ENCODE peak calls at places on chromosome 22, in six cellular contexts. Q, I, R, P, J and A are unnamed samples.

GRCh38 chr22:25777870-25778269 is 35.9 kb downstream of the MYO18B start:
- DNase-seq in Q (no peak), I (peak), R (no peak), P (peak), J (no peak), A (no peak)

GRCh38 chr22:19041403-19042074 is 80.7 kb downstream of the DGCR2 start:
- DNase-seq in Q (no peak), I (no peak), R (no peak), P (no peak), J (no peak), A (no peak)

GRCh38 chr22:19639610-19640135 is 74.6 kb upstream of the SEPTIN5 start:
- DNase-seq in Q (no peak), I (no peak), R (no peak), P (no peak), J (no peak), A (no peak)

GRCh38 chr22:46738961-46739870 is 1.2 kb upstream of the CERK start:
- DNase-seq in Q (peak), I (peak), R (no peak), P (peak), J (peak), A (no peak)

GRCh38 chr22:36467946-36468345 is 13.5 kb downstream of the TXN2 start:
- DNase-seq in Q (no peak), I (no peak), R (no peak), P (no peak), J (no peak), A (peak)

GRCh38 chr22:44341431-44342346 is 28.9 kb upstream of the SHISAL1 start:
- DNase-seq in Q (peak), I (no peak), R (no peak), P (no peak), J (no peak), A (no peak)

GRCh38 chr22:44726439-44726838 is 24.4 kb downstream of the PRR5 start:
- DNase-seq in Q (no peak), I (no peak), R (no peak), P (no peak), J (no peak), A (no peak)

GRCh38 chr22:48494256-48494967 is 1333.3 kb downstream of the BRD1 start:
- DNase-seq in Q (no peak), I (no peak), R (no peak), P (no peak), J (no peak), A (no peak)

GRCh38 chr22:42310301-42310981 is 40.0 kb upstream of the TCF20 start:
- DNase-seq in Q (no peak), I (no peak), R (no peak), P (no peak), J (no peak), A (no peak)

GRCh38 chr22:36293606-36294292 is 40.8 kb downstream of the APOL1 start:
- DNase-seq in Q (no peak), I (no peak), R (no peak), P (no peak), J (no peak), A (no peak)

GRCh38 chr22:47420211-47420610 is 657.8 kb downstream of the TBC1D22A start:
- DNase-seq in Q (no peak), I (no peak), R (no peak), P (no peak), J (no peak), A (no peak)

GRCh38 chr22:44587004-44587793 is 89.2 kb upstream of the RTL6 start:
- DNase-seq in Q (no peak), I (no peak), R (no peak), P (no peak), J (peak), A (no peak)

GRCh38 chr22:42732071-42732470 is 11.4 kb upstream of the A4GALT start:
- DNase-seq in Q (no peak), I (no peak), R (no peak), P (no peak), J (no peak), A (no peak)

GRCh38 chr22:46060292-46061123 is 83.5 kb upstream of the WNT7B start:
- DNase-seq in Q (no peak), I (no peak), R (no peak), P (no peak), J (no peak), A (no peak)

GRCh38 chr22:44362249-44363040 is 49.7 kb upstream of the SHISAL1 start:
- DNase-seq in Q (peak), I (no peak), R (no peak), P (no peak), J (no peak), A (no peak)

GRCh38 chr22:31248965-31249940 is 37.2 kb downstream of the LIMK2 start:
- DNase-seq in Q (peak), I (no peak), R (no peak), P (no peak), J (no peak), A (no peak)

GRCh38 chr22:31083923-31084810 is 3.0 kb downstream of the SMTN start:
- DNase-seq in Q (no peak), I (peak), R (peak), P (peak), J (no peak), A (no peak)

GRCh38 chr22:46612341-46612903 is 7.8 kb upstream of the GRAMD4 start:
- DNase-seq in Q (no peak), I (peak), R (no peak), P (no peak), J (no peak), A (no peak)

GRCh38 chr22:31148516-31148915 is 8.2 kb upstream of the PLA2G3 start:
- DNase-seq in Q (no peak), I (no peak), R (no peak), P (no peak), J (no peak), A (peak)

GRCh38 chr22:46070215-46070721 is 80.1 kb upstream of the PPARA start:
- DNase-seq in Q (peak), I (peak), R (no peak), P (peak), J (no peak), A (no peak)

GRCh38 chr22:50053861-50054260 is 4.2 kb downstream of the TTLL8 start:
- DNase-seq in Q (no peak), I (peak), R (no peak), P (no peak), J (no peak), A (no peak)

GRCh38 chr22:29703595-29704195 is 16.1 kb upstream of the CABP7 start:
- DNase-seq in Q (no peak), I (no peak), R (no peak), P (no peak), J (no peak), A (no peak)

GRCh38 chr22:29704528-29705285 is 15.1 kb upstream of the CABP7 start:
- DNase-seq in Q (no peak), I (peak), R (no peak), P (peak), J (no peak), A (no peak)

GRCh38 chr22:29700949-29701927 is 18.6 kb upstream of the CABP7 start:
- DNase-seq in Q (no peak), I (peak), R (no peak), P (peak), J (peak), A (no peak)

GRCh38 chr22:29702025-29702930 is 17.5 kb upstream of the CABP7 start:
- DNase-seq in Q (no peak), I (peak), R (no peak), P (peak), J (no peak), A (no peak)

DNA sequence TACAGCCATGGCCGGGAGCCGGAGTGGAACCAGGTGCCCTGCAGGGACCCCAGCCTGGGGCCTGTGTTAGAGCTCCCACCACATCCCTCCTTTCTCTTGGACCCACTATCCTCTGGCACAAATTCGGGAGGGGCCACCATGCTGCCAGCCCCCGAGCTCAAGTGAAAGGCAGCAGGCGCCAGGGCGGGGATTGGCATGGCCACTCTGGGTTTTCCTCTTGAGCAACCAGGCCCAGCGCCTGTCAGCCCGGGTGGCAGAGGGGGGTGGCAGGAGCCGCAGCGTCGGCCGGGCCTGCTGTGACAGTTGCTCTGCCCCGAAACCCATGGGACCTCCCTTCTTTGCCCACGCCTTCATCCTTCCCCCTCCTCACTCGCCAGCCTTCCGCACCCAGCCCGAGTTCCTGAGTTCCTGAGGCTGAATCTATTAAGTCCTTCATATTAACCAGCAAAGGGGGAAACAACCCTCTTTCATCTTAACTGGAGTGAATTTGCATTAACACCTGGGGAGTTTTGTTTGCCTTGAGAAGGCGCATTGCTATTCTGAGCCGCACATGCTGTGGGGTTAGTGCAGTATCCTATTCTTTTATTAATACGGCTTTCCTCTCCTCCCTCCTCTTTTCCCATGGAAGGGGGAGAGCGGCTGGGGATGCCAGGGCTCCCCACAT is 16.7 kb upstream of the CABP7 start:
- DNase-seq in Q (no peak), I (peak), R (no peak), P (no peak), J (no peak), A (no peak)
- H3K4me3 ChIP-seq in Q (no peak), I (peak), R (no peak), P (no peak), J (no peak), A (no peak)

DNA sequence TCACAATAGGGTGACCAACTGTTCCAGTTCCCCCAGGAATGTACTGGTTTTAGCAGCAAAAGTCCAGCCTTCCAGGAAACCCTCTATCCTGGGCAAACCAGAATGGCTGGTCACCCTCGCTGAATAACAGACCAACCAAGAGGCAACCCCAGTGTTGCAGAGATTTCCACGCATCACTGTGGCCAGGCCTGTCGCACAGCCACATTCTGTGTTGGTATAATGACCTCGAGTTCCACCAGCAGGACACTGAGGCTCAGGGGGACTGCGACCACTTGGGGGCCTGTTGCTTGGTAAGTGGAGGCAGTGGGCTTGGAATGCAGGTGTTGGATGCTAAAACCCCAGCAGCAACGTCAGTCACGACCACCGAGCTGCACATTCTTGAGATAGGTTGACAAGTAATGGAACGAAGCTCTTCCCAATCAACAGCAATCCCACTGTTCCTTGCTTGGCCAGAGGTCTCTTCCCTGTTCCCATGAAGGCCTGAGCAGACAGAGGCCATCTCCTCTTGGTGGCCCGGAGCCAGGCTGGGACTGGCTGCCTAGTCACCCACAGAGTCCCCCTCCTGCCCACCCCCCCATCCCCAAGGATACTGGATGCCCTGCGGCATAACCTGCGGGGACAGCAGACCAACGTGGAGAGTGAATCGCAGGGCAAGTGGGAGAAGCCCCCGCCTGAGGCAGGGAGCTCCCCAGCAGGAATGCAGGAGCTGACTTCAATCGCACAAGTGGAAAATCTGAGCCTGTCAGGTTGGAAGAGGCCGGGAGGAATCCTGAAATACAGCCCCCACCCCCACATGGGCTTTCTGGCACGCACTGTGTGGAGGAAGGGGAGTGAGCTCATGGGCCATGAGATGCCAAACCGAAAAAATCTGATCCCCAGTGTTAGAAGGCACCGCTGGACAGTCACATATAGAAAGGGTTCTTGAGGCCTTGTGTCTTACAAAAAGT is 43.4 kb upstream of the MN1 start:
- DNase-seq in Q (no peak), I (no peak), R (peak), P (no peak), J (no peak), A (no peak)
- H3K4me3 ChIP-seq in Q (no peak), I (no peak), R (no peak), P (no peak), J (no peak), A (no peak)

GRCh38 chr22:17093081-17093480 is 8.3 kb downstream of the IL17RA start:
- DNase-seq in Q (no peak), I (no peak), R (no peak), P (no peak), J (no peak), A (no peak)

GRCh38 chr22:17097062-17097461 is 12.3 kb downstream of the IL17RA start:
- DNase-seq in Q (no peak), I (no peak), R (no peak), P (no peak), J (no peak), A (no peak)

GRCh38 chr22:17096095-17096494 is 11.3 kb downstream of the IL17RA start:
- DNase-seq in Q (no peak), I (no peak), R (no peak), P (no peak), J (no peak), A (no peak)

GRCh38 chr22:17097701-17098100 is 12.9 kb downstream of the IL17RA start:
- DNase-seq in Q (no peak), I (no peak), R (no peak), P (no peak), J (no peak), A (no peak)

DNA sequence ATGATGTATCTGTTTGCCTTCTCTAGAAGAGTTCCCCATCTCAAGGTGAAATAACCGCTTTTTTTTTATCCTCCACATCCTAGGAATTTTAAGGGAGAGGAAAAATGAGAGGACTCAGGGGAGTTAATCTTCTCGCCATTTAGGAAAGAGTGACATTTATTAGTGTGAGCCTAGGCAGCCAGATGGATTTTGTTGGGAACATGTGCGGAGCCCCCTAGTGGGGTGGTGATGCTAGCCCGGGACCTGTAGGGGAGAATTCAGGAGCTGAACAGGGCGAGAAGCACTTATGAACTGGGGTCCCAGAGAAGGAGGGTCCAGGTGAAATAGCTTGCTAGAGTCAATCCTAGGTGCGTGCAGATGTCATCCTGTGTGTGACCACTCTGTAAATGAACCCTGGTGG is 10.7 kb downstream of the IL17RA start:
- DNase-seq in Q (no peak), I (no peak), R (no peak), P (no peak), J (no peak), A (no peak)
- H3K4me3 ChIP-seq in Q (no peak), I (no peak), R (no peak), P (no peak), J (no peak), A (no peak)

DNA sequence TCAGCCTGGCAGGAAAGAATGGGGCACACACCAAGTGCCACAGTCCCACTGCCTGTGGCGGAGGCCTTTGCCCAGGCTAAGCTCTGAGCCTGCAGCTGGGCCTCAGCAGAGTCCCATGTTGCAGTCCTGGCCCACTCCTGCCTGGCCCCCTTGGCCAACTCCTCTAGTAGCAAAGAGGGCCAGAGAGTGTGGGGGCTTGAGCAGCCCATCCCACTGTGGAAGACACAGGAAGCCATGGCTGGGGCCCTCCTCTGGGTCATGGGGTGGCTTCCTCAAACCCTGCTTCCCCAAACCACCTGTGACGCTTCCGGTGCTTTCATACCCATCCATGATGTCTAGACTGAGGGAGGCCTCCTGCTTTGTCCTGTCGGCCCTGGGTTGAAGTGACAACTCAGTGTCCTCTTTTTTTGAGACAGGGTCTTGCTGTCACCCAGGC is 5.8 kb downstream of the RPS19BP1 start:
- DNase-seq in Q (no peak), I (peak), R (no peak), P (no peak), J (no peak), A (no peak)
- H3K4me3 ChIP-seq in Q (no peak), I (peak), R (no peak), P (no peak), J (no peak), A (no peak)

DNA sequence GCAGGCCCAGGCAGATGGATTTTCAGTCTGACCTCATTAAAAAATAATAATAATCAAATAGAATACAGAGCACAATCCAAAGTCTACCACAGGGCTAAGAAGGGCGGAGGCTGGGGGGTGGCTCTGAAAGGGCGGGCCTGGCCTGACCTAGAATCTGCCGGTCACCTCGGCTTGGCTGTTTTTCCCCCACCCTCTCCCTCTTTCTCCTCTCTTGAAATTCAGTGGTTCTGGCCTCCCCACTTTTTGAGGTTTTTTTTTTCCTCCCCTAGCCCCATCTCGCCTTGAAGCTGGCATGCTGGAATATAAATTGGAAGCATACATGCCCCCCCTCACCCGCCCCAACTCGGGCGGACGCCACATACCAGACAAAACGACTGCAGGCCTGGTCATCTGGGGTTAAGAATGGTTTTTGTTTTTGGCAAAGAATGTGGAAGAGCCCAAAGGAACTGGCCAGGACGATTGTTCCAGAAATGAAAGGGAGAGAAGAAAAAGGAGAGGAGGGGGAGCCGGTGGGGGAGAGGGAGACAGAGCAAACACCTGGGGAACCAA is 25.1 kb downstream of the MN1 start:
- DNase-seq in Q (no peak), I (no peak), R (no peak), P (no peak), J (no peak), A (no peak)
- H3K4me3 ChIP-seq in Q (no peak), I (no peak), R (peak), P (no peak), J (no peak), A (no peak)

GRCh38 chr22:20991252-20992055 is 9.4 kb downstream of the LZTR1 start:
- DNase-seq in Q (no peak), I (no peak), R (no peak), P (no peak), J (no peak), A (no peak)
- H3K4me3 ChIP-seq in Q (no peak), I (no peak), R (no peak), P (no peak), J (no peak), A (no peak)

GRCh38 chr22:28791841-28792490 is 8.4 kb downstream of the XBP1 start:
- DNase-seq in Q (no peak), I (peak), R (no peak), P (no peak), J (no peak), A (no peak)

GRCh38 chr22:28791124-28791523 is 9.2 kb downstream of the XBP1 start:
- DNase-seq in Q (no peak), I (no peak), R (no peak), P (no peak), J (no peak), A (no peak)

GRCh38 chr22:28795071-28795693 is 5.2 kb downstream of the XBP1 start:
- DNase-seq in Q (no peak), I (no peak), R (no peak), P (no peak), J (no peak), A (no peak)

GRCh38 chr22:28793976-28794584 is 6.3 kb downstream of the XBP1 start:
- DNase-seq in Q (no peak), I (no peak), R (no peak), P (no peak), J (no peak), A (no peak)

DNA sequence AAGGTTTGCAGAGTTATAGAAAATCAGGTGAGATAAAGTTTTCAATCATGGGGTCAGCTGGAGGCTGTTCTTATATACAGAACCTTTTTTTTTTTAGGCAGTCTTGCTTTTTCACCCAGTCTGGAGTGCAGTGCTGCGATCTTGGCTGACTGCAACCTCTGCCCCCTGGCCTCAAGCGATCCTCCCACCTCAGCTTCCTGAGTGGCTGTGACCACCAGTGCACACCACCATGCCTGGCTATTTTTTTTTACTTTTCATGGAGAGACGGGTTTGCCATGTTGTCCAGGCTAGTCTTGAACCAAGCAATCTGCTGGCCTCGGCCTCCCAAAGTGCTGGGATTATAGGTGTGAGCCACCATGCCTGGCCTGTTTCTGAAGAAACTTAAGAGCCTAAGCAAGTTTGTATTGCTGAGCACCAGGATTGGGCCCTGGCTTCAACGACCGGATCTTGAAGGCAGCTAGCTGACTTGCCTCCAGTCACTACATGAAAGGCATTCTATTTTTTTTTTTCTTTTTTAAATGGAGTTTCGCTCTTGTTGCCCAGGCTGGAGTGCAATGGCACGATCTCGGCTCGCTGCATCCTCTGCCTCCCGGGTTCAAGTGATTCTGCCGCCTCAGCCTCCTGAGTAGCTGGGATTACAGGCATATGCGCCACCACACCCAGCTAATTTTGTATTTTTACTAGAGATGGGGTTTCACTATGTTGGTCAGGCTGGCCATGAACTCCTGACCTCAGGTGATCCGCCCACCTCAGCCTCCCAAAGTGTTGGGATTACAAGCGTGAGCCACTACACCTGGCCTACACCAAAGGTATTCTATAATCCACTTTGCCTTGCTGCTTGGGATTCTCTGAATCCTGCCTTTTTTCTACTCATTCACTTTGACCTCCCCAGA is 7.6 kb downstream of the XBP1 start:
- DNase-seq in Q (no peak), I (peak), R (no peak), P (no peak), J (no peak), A (no peak)
- H3K4me3 ChIP-seq in Q (no peak), I (peak), R (no peak), P (no peak), J (no peak), A (no peak)

GRCh38 chr22:32949719-32950118 is 108.5 kb downstream of the SYN3 start:
- DNase-seq in Q (no peak), I (no peak), R (peak), P (no peak), J (no peak), A (no peak)
- H3K4me3 ChIP-seq in Q (no peak), I (no peak), R (no peak), P (no peak), J (no peak), A (no peak)